ENCODE peak calls at places on chromosomes 12 and 14, in seven cellular contexts. G is tibial artery, J is HCT116, O is breast epithelium, B is aorta, Q is NT2/D1, Y is lower lobe of right lung. N is an unnamed sample.

GRCh38 chr12:62799126-62799736 is 135.7 kb downstream of the PPM1H start:
- DNase-seq in G (no peak), J (peak; percentile 48), O (no peak), B (no peak), Q (peak; percentile 90), Y (no peak), N (peak; percentile 47)

GRCh38 chr12:73632661-73633060 is 905.0 kb upstream of the ATXN7L3B start:
- DNase-seq in G (no peak), J (no peak), O (no peak), B (no peak), Q (no peak), Y (no peak), N (no peak)

GRCh38 chr14:90496379-90496778 is 99.5 kb downstream of the CALM1 start:
- DNase-seq in G (peak; percentile 38), J (no peak), O (no peak), B (peak; percentile 24), Q (no peak), Y (no peak), N (no peak)

GRCh38 chr12:3686463-3686862 is 66.4 kb downstream of the CRACR2A start:
- DNase-seq in G (no peak), J (no peak), O (no peak), B (no peak), Q (no peak), Y (no peak), N (no peak)

GRCh38 chr14:29163109-29163508 is 396.5 kb downstream of the FOXG1 start:
- DNase-seq in G (no peak), J (no peak), O (no peak), B (no peak), Q (no peak), Y (no peak), N (no peak)

GRCh38 chr12:132244724-132245295 is 84.6 kb downstream of the GALNT9 start:
- DNase-seq in G (peak; percentile 64), J (no peak), O (no peak), B (peak; percentile 71), Q (no peak), Y (peak; percentile 24), N (no peak)

GRCh38 chr12:131112690-131113290 is 159.1 kb downstream of the ADGRD1 start:
- DNase-seq in G (no peak), J (no peak), O (no peak), B (peak; percentile 61), Q (no peak), Y (peak; percentile 20), N (no peak)

GRCh38 chr12:95411466-95411865 is 62.5 kb upstream of the METAP2 start:
- DNase-seq in G (no peak), J (no peak), O (no peak), B (no peak), Q (peak; percentile 3), Y (no peak), N (peak; percentile 51)

GRCh38 chr14:104130974-104131651 is 7.3 kb upstream of the KIF26A start:
- DNase-seq in G (peak; percentile 51), J (no peak), O (no peak), B (peak; percentile 49), Q (peak; percentile 23), Y (peak; percentile 63), N (peak; percentile 64)

GRCh38 chr12:76674669-76675315 is 89.1 kb upstream of the ZDHHC17 start:
- DNase-seq in G (no peak), J (no peak), O (no peak), B (no peak), Q (no peak), Y (no peak), N (no peak)

GRCh38 chr12:89350661-89351488 is 1.4 kb downstream of the DUSP6 start:
- DNase-seq in G (peak; percentile 67), J (no peak), O (no peak), B (peak; percentile 74), Q (no peak), Y (peak; percentile 62), N (peak; percentile 21)

GRCh38 chr12:47156167-47156736 is 76.5 kb upstream of the AMIGO2 start:
- DNase-seq in G (no peak), J (no peak), O (no peak), B (no peak), Q (no peak), Y (no peak), N (peak; percentile 85)

GRCh38 chr12:67910360-67911292 is 78.6 kb upstream of the IFNG-AS1 start:
- DNase-seq in G (no peak), J (no peak), O (no peak), B (no peak), Q (no peak), Y (no peak), N (no peak)

DNA sequence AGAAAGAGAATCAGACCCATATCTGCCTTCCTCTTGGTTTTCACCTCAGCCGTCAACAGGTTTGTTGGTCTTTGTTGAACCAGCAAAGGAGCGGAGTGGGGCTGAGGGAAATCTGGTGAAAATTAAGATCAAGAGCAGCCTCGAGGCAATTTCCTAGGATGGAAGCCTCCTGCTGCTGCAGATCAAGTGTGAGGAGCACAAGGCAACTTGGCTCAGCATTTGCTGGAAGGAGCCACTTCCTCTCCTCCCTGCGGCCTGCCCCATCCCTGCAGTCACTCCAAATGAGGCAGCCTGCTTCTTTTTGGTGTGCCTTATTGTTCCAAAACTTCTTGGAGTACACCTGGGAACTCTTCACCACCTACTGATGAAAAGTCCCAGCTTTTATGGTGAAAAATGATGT is 4.9 kb downstream of the TC2N start:
- DNase-seq in G (no peak), J (no peak), O (no peak), B (no peak), Q (no peak), Y (no peak), N (no peak)
- H3K4me3 ChIP-seq in G (no peak overlapping the region), J (no peak overlapping the region), O (no peak overlapping the region), B (no peak overlapping the region), Q (no peak overlapping the region), Y (no peak overlapping the region), N (no peak overlapping the region)

GRCh38 chr12:122501489-122501989 is 807 bp upstream of the ZCCHC8 start:
- DNase-seq in G (no peak), J (no peak), O (no peak), B (no peak), Q (no peak), Y (no peak), N (no peak)
- H3K4me3 ChIP-seq in G (peak overlapping the region; percentile 76), J (peak overlapping the region; percentile 70), O (peak overlapping the region; percentile 95), B (no peak overlapping the region), Q (peak overlapping the region; percentile 81), Y (peak overlapping the region; percentile 91), N (no peak overlapping the region)

DNA sequence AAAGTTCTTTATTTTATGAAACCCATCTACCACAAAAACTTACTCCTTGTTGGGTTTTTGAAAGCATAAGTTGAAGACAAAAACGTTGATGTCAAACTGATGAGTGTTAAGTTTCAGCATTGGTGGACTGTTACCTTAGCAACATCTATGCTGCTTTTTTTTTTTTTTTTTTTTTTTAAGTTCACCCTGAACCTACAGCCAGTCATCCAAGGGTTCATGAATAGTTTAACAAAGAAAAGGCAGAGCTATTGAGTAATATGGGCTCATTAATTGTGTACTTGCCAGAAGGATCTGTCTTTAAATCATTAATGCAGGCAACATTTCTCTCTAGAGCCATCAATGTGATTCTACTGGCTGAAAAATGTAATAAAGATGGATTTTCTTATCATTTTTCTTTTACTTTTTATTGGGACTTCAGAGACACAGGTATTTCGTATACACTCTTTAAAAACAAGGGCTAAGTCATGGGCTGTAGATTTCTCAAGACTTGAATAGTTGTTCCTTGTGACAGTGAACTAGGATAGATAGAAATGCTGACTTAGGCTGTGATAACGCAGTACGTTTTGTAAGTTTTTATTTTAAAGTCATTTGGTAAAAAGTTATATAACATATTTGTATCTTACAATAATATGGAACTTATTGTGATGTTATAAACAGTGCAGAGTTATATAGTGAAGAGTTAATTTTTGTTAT is at the start of gene PTPRQ:
- DNase-seq in G (no peak), J (no peak), O (no peak), B (no peak), Q (no peak), Y (no peak), N (no peak)
- H3K4me3 ChIP-seq in G (no peak within 1 kb of the TSS), J (no peak within 1 kb of the TSS), O (no peak within 1 kb of the TSS), B (no peak within 1 kb of the TSS), Q (no peak within 1 kb of the TSS), Y (peak within 1 kb of the TSS; percentile 28), N (no peak within 1 kb of the TSS)

GRCh38 chr12:123140675-123141614 is 9.9 kb downstream of the PITPNM2 start:
- DNase-seq in G (no peak), J (no peak), O (no peak), B (no peak), Q (no peak), Y (no peak), N (peak; percentile 13)
- H3K4me3 ChIP-seq in G (no peak overlapping the region), J (peak overlapping the region; percentile 52), O (no peak overlapping the region), B (no peak overlapping the region), Q (no peak overlapping the region), Y (peak overlapping the region; percentile 6), N (no peak overlapping the region)

GRCh38 chr12:120573560-120573959 is 7.6 kb downstream of the POP5 start:
- DNase-seq in G (no peak), J (no peak), O (no peak), B (no peak), Q (no peak), Y (no peak), N (no peak)
- H3K4me3 ChIP-seq in G (no peak overlapping the region), J (no peak overlapping the region), O (no peak overlapping the region), B (no peak overlapping the region), Q (no peak overlapping the region), Y (no peak overlapping the region), N (no peak overlapping the region)

DNA sequence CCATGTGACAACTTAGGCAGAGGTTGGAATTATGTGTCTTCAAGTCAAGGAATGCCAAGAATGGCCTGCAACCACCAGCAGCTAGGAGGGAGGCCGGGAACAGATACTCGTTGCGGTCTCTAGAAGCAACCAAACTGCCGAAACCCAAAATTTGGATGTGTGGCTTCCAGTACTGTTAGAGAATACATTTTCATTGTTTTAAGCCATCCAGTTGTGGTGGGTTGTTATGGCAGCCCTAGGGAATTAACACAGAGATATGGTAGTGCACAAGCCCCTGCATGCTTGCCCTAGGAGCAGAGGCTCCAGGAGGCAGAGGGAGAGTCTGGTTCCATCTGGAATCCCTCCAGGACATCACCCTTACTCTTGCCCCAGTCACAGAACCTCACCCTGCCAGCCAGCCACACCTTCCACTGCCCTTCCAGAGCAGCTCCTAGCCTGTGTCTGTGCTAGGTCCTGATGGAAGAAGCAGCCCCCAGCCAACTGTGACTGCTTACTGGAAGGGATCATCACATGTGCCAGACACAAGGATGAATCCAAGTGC is 19.5 kb downstream of the PITPNM2 start:
- DNase-seq in G (no peak), J (no peak), O (no peak), B (no peak), Q (no peak), Y (no peak), N (no peak)
- H3K4me3 ChIP-seq in G (no peak overlapping the region), J (no peak overlapping the region), O (no peak overlapping the region), B (no peak overlapping the region), Q (no peak overlapping the region), Y (no peak overlapping the region), N (no peak overlapping the region)

GRCh38 chr12:117587646-117588287 is 226.3 kb upstream of the NOS1 start:
- DNase-seq in G (no peak), J (peak; percentile 15), O (peak; percentile 60), B (no peak), Q (no peak), Y (peak; percentile 64), N (peak; percentile 73)
- H3K4me3 ChIP-seq in G (no peak overlapping the region), J (no peak overlapping the region), O (no peak overlapping the region), B (no peak overlapping the region), Q (no peak overlapping the region), Y (no peak overlapping the region), N (no peak overlapping the region)

GRCh38 chr12:1668833-1669543 is 21.9 kb upstream of the ADIPOR2 start:
- DNase-seq in G (no peak), J (no peak), O (no peak), B (no peak), Q (no peak), Y (peak; percentile 75), N (no peak)
- H3K4me3 ChIP-seq in G (no peak overlapping the region), J (no peak overlapping the region), O (no peak overlapping the region), B (no peak overlapping the region), Q (no peak overlapping the region), Y (no peak overlapping the region), N (no peak overlapping the region)

GRCh38 chr12:24797901-24798300 is 151.0 kb downstream of the BCAT1 start:
- DNase-seq in G (no peak), J (no peak), O (no peak), B (no peak), Q (no peak), Y (no peak), N (no peak)
- H3K4me3 ChIP-seq in G (no peak overlapping the region), J (no peak overlapping the region), O (no peak overlapping the region), B (no peak overlapping the region), Q (no peak overlapping the region), Y (no peak overlapping the region), N (no peak overlapping the region)